ENCODE peak calls at places on chromosomes 1 and 21, in seven cellular contexts. L is stomach, H is KBM-7, I is occipital lobe, W is retina, P is neural crest cell, Z is lung microvascular endothelial cell. A is an unnamed sample.

GRCh38 chr1:57839488-57839887 is 415.6 kb upstream of the DAB1 start:
- DNase-seq in L (no peak), H (no peak), I (no peak), W (peak; percentile 66), P (no peak), Z (no peak), A (no peak)

GRCh38 chr1:54464477-54465146 is 58.4 kb upstream of the SSBP3 start:
- DNase-seq in L (no peak), H (peak; percentile 79), I (no peak), W (peak; percentile 16), P (no peak), Z (peak; percentile 79), A (no peak)

GRCh38 chr1:155931332-155932038 is 2.7 kb downstream of the KHDC4 start:
- DNase-seq in L (no peak), H (no peak), I (no peak), W (no peak), P (no peak), Z (no peak), A (no peak)

GRCh38 chr21:36773111-36773510 is 74.2 kb downstream of the SIM2 start:
- DNase-seq in L (peak; percentile 96), H (no peak), I (no peak), W (no peak), P (no peak), Z (peak; percentile 56), A (no peak)

GRCh38 chr1:67862685-67863084 is 29.4 kb upstream of the GNG12 start:
- DNase-seq in L (no peak), H (no peak), I (no peak), W (no peak), P (no peak), Z (no peak), A (no peak)

GRCh38 chr21:31403596-31404333 is 59.7 kb upstream of the TIAM1 start:
- DNase-seq in L (no peak), H (no peak), I (no peak), W (peak; percentile 59), P (no peak), Z (no peak), A (no peak)

GRCh38 chr21:45592208-45592619 is 50.0 kb upstream of the SLC19A1 start:
- DNase-seq in L (no peak), H (peak; percentile 26), I (no peak), W (no peak), P (no peak), Z (no peak), A (peak; percentile 4)

GRCh38 chr21:33369586-33369985 is 33.6 kb upstream of the IFNGR2 start:
- DNase-seq in L (no peak), H (no peak), I (no peak), W (no peak), P (no peak), Z (no peak), A (no peak)

GRCh38 chr1:29305943-29306342 is 69.6 kb downstream of the PTPRU start:
- DNase-seq in L (no peak), H (no peak), I (no peak), W (no peak), P (no peak), Z (no peak), A (no peak)

GRCh38 chr1:97906567-97907228 is 14.1 kb downstream of the DPYD start:
- DNase-seq in L (no peak), H (no peak), I (no peak), W (no peak), P (no peak), Z (peak; percentile 96), A (no peak)

GRCh38 chr1:8816831-8817412 is 518 bp downstream of the RERE start:
- DNase-seq in L (peak; percentile 27), H (peak; percentile 23), I (no peak), W (peak; percentile 54), P (peak; percentile 20), Z (peak; percentile 15), A (peak; percentile 36)

GRCh38 chr1:188986751-188987417 is 1490.8 kb downstream of the BRINP3 start:
- DNase-seq in L (no peak), H (no peak), I (no peak), W (peak; percentile 6), P (no peak), Z (no peak), A (peak; percentile 21)

GRCh38 chr1:24751833-24752232 is 6.6 kb downstream of the CLIC4 start:
- DNase-seq in L (no peak), H (no peak), I (no peak), W (no peak), P (no peak), Z (no peak), A (no peak)

GRCh38 chr1:160315359-160315758 is 27.7 kb downstream of the COPA start:
- DNase-seq in L (no peak), H (no peak), I (no peak), W (no peak), P (no peak), Z (no peak), A (no peak)

GRCh38 chr1:25900209-25900608 is 6.0 kb downstream of the STMN1 start:
- DNase-seq in L (no peak), H (no peak), I (peak; percentile 32), W (no peak), P (no peak), Z (no peak), A (no peak)

GRCh38 chr1:26281971-26282693 is 2.2 kb downstream of the SH3BGRL3 start:
- DNase-seq in L (no peak), H (peak; percentile 93), I (no peak), W (peak; percentile 68), P (peak; percentile 42), Z (peak; percentile 20), A (peak; percentile 82)

GRCh38 chr1:189654906-189655305 is 822.8 kb downstream of the BRINP3 start:
- DNase-seq in L (no peak), H (no peak), I (no peak), W (no peak), P (no peak), Z (no peak), A (no peak)

GRCh38 chr1:183739640-183740385 is 65.1 kb upstream of the RGL1 start:
- DNase-seq in L (no peak), H (no peak), I (no peak), W (no peak), P (no peak), Z (peak; percentile 61), A (no peak)

GRCh38 chr1:234724517-234725176 is 114.7 kb upstream of the IRF2BP2 start:
- DNase-seq in L (peak; percentile 82), H (no peak), I (no peak), W (no peak), P (no peak), Z (peak; percentile 96), A (no peak)

GRCh38 chr1:16183157-16183556 is 27.3 kb upstream of the EPHA2 start:
- DNase-seq in L (no peak), H (no peak), I (no peak), W (no peak), P (no peak), Z (peak; percentile 53), A (no peak)

GRCh38 chr21:41809891-41810596 is 43.2 kb upstream of the RIPK4 start:
- DNase-seq in L (no peak), H (no peak), I (no peak), W (no peak), P (no peak), Z (no peak), A (no peak)

GRCh38 chr1:212635141-212635601 is 26.6 kb downstream of the ATF3 start:
- DNase-seq in L (no peak), H (peak; percentile 27), I (no peak), W (no peak), P (no peak), Z (peak; percentile 67), A (no peak)

GRCh38 chr1:115343200-115343737 is 5.2 kb upstream of the NGF start:
- DNase-seq in L (no peak), H (no peak), I (no peak), W (no peak), P (no peak), Z (no peak), A (no peak)

GRCh38 chr1:183164963-183165362 is 21.1 kb upstream of the LAMC2 start:
- DNase-seq in L (no peak), H (no peak), I (no peak), W (no peak), P (no peak), Z (no peak), A (no peak)

GRCh38 chr1:205791568-205792180 is 16.4 kb upstream of the RAB29 start:
- DNase-seq in L (peak; percentile 72), H (peak; percentile 76), I (no peak), W (peak; percentile 52), P (peak; percentile 47), Z (peak; percentile 65), A (peak; percentile 70)

GRCh38 chr1:44688760-44689446 is 14.4 kb downstream of the ARMH1 start:
- DNase-seq in L (no peak), H (no peak), I (no peak), W (no peak), P (no peak), Z (no peak), A (no peak)

GRCh38 chr1:201009967-201010645 is 13.4 kb downstream of the KIF21B start:
- DNase-seq in L (no peak), H (no peak), I (no peak), W (peak; percentile 74), P (peak; percentile 48), Z (no peak), A (peak; percentile 49)

GRCh38 chr21:36692125-36692843 is 6.6 kb upstream of the SIM2 start:
- DNase-seq in L (no peak), H (no peak), I (no peak), W (peak; percentile 70), P (peak; percentile 14), Z (no peak), A (no peak)

GRCh38 chr1:212814548-212814947 is 22.9 kb downstream of the TATDN3 start:
- DNase-seq in L (no peak), H (no peak), I (no peak), W (no peak), P (no peak), Z (no peak), A (no peak)

GRCh38 chr1:228372183-228373003 is 34.2 kb downstream of the TRIM11 start:
- DNase-seq in L (no peak), H (no peak), I (no peak), W (no peak), P (no peak), Z (no peak), A (no peak)

GRCh38 chr1:86149591-86149990 is 7.0 kb downstream of the COL24A1 start:
- DNase-seq in L (no peak), H (no peak), I (no peak), W (no peak), P (no peak), Z (no peak), A (no peak)

GRCh38 chr21:42160950-42161225 is 58.1 kb upstream of the ABCG1 start:
- DNase-seq in L (no peak), H (no peak), I (no peak), W (no peak), P (no peak), Z (no peak), A (no peak)

GRCh38 chr1:207021139-207021861 is 11.3 kb downstream of the C1orf116 start:
- DNase-seq in L (no peak), H (no peak), I (no peak), W (no peak), P (no peak), Z (peak; percentile 33), A (no peak)

GRCh38 chr1:220370041-220370700 is 97.9 kb upstream of the RAB3GAP2 start:
- DNase-seq in L (no peak), H (no peak), I (peak; percentile 4), W (peak; percentile 59), P (no peak), Z (no peak), A (no peak)

GRCh38 chr21:42330380-42331336 is 15.4 kb upstream of the TFF3 start:
- DNase-seq in L (no peak), H (no peak), I (no peak), W (no peak), P (no peak), Z (no peak), A (no peak)

GRCh38 chr1:172390243-172390619 is 30.3 kb upstream of the C1orf105 start:
- DNase-seq in L (no peak), H (no peak), I (no peak), W (no peak), P (no peak), Z (no peak), A (no peak)

GRCh38 chr1:204261746-204262505 is 48.1 kb upstream of the GOLT1A start:
- DNase-seq in L (no peak), H (no peak), I (no peak), W (no peak), P (no peak), Z (no peak), A (no peak)

GRCh38 chr1:20891091-20891490 is 104.0 kb upstream of the HP1BP3 start:
- DNase-seq in L (no peak), H (no peak), I (no peak), W (no peak), P (no peak), Z (no peak), A (no peak)